ENCODE peak calls at places on chromosomes 6 and 20, in five cellular contexts. A, U, D, S and K are unnamed samples.

GRCh38 chr6:142886431-142887170 is 58.4 kb downstream of the HIVEP2 start:
- DNase-seq in A (no peak), U (peak), D (peak), S (no peak), K (no peak)

GRCh38 chr6:35292494-35292893 is 5.1 kb upstream of the DEF6 start:
- DNase-seq in A (no peak), U (no peak), D (no peak), S (no peak), K (no peak)

GRCh38 chr6:39610229-39610628 is 115.0 kb downstream of the KIF6 start:
- DNase-seq in A (no peak), U (no peak), D (peak), S (no peak), K (no peak)

GRCh38 chr20:32355417-32355841 is 2.7 kb upstream of the ASXL1 start:
- DNase-seq in A (no peak), U (no peak), D (no peak), S (no peak), K (no peak)

GRCh38 chr6:111602481-111603404 is 2.9 kb downstream of the TRAF3IP2 start:
- DNase-seq in A (no peak), U (peak), D (peak), S (no peak), K (no peak)

GRCh38 chr6:130882370-130882769 is 55.2 kb downstream of the SMLR1 start:
- DNase-seq in A (no peak), U (peak), D (no peak), S (no peak), K (no peak)

GRCh38 chr6:27894839-27895762 is 17.1 kb downstream of the OR2B2 start:
- DNase-seq in A (peak), U (peak), D (peak), S (peak), K (no peak)

GRCh38 chr20:51480507-51481270 is 61.8 kb downstream of the NFATC2 start:
- DNase-seq in A (no peak), U (no peak), D (no peak), S (peak), K (no peak)

GRCh38 chr6:115717472-115717871 is 343.2 kb downstream of the FRK start:
- DNase-seq in A (no peak), U (no peak), D (no peak), S (no peak), K (no peak)

GRCh38 chr6:159715605-159716004 is 11.7 kb upstream of the WTAP start:
- DNase-seq in A (no peak), U (no peak), D (no peak), S (no peak), K (no peak)

GRCh38 chr6:165760126-165760802 is 97.2 kb upstream of the PDE10A start:
- DNase-seq in A (no peak), U (no peak), D (no peak), S (no peak), K (no peak)

GRCh38 chr6:28756555-28756918 is 167.2 kb downstream of the TRIM27 start:
- DNase-seq in A (no peak), U (no peak), D (no peak), S (no peak), K (no peak)

GRCh38 chr20:50518270-50518721 is 8.1 kb downstream of the PTPN1 start:
- DNase-seq in A (no peak), U (no peak), D (peak), S (no peak), K (no peak)

GRCh38 chr20:45444050-45444449 is 25.5 kb upstream of the WFDC2 start:
- DNase-seq in A (no peak), U (no peak), D (no peak), S (no peak), K (no peak)

GRCh38 chr6:53142810-53143209 is 5.8 kb downstream of the GCM1 start:
- DNase-seq in A (no peak), U (no peak), D (no peak), S (no peak), K (no peak)

GRCh38 chr6:132218063-132218696 is 183.1 kb downstream of the MOXD1 start:
- DNase-seq in A (no peak), U (peak), D (peak), S (no peak), K (no peak)

GRCh38 chr6:125454351-125454750 is 152.6 kb upstream of the HDDC2 start:
- DNase-seq in A (no peak), U (no peak), D (no peak), S (no peak), K (no peak)

GRCh38 chr6:4972438-4972837 is 31.4 kb downstream of the RPP40 start:
- DNase-seq in A (no peak), U (no peak), D (no peak), S (no peak), K (no peak)

GRCh38 chr20:17673082-17673481 is 9.0 kb downstream of the RRBP1 start:
- DNase-seq in A (no peak), U (no peak), D (no peak), S (no peak), K (no peak)

GRCh38 chr6:34601706-34602105 is 45.6 kb upstream of the SPDEF start:
- DNase-seq in A (no peak), U (no peak), D (no peak), S (no peak), K (no peak)

GRCh38 chr20:10798811-10799210 is 125.0 kb upstream of the JAG1 start:
- DNase-seq in A (no peak), U (no peak), D (peak), S (no peak), K (no peak)

GRCh38 chr6:75608955-75609533 is 7.4 kb downstream of the SENP6 start:
- DNase-seq in A (no peak), U (no peak), D (no peak), S (no peak), K (no peak)

GRCh38 chr6:152356659-152357058 is 280.5 kb downstream of the SYNE1 start:
- DNase-seq in A (no peak), U (no peak), D (peak), S (no peak), K (no peak)

GRCh38 chr6:152669894-152670293 is 27.8 kb upstream of the MYCT1 start:
- DNase-seq in A (no peak), U (no peak), D (peak), S (no peak), K (no peak)

GRCh38 chr6:89797317-89797716 is 22.3 kb downstream of the MDN1 start:
- DNase-seq in A (no peak), U (no peak), D (peak), S (no peak), K (no peak)

GRCh38 chr20:41358717-41359116 is 7.9 kb downstream of the EMILIN3 start:
- DNase-seq in A (no peak), U (peak), D (no peak), S (no peak), K (no peak)

GRCh38 chr20:43492101-43492500 is 15.4 kb upstream of the L3MBTL1 start:
- DNase-seq in A (no peak), U (no peak), D (peak), S (no peak), K (no peak)

GRCh38 chr6:35829306-35829705 is 24.2 kb downstream of the LHFPL5 start:
- DNase-seq in A (no peak), U (no peak), D (no peak), S (no peak), K (no peak)

GRCh38 chr6:27672113-27672799 is 199.4 kb upstream of the ZNF184 start:
- DNase-seq in A (no peak), U (peak), D (peak), S (no peak), K (no peak)

GRCh38 chr6:35725721-35726438 is 11.0 kb upstream of the ARMC12 start:
- DNase-seq in A (peak), U (peak), D (peak), S (no peak), K (no peak)